ENCODE peak calls at places on chromosomes 1 and 21, in seven cellular contexts. U, E, A, I, L, T and P are unnamed samples.

GRCh38 chr1:244450597-244451538 is 841 bp downstream of the ADSS2 start:
- DNase-seq in U (peak; percentile 68), E (peak; percentile 62), A (no peak), I (no peak), L (no peak), T (peak; percentile 36), P (no peak)

GRCh38 chr1:76759950-76760349 is 107.3 kb upstream of the ST6GALNAC5 start:
- DNase-seq in U (no peak), E (peak; percentile 12), A (no peak), I (no peak), L (no peak), T (no peak), P (no peak)

GRCh38 chr1:62398377-62398776 is 38.5 kb upstream of the USP1 start:
- DNase-seq in U (no peak), E (no peak), A (no peak), I (no peak), L (no peak), T (no peak), P (no peak)

GRCh38 chr1:230878584-230878975 is 10.3 kb upstream of the C1orf198 start:
- DNase-seq in U (no peak), E (no peak), A (no peak), I (no peak), L (no peak), T (no peak), P (no peak)

GRCh38 chr21:31162079-31162699 is 123.9 kb upstream of the KRTAP19-8 start:
- DNase-seq in U (no peak), E (no peak), A (no peak), I (no peak), L (peak; percentile 28), T (no peak), P (no peak)

GRCh38 chr1:41640141-41640751 is 155.8 kb upstream of the EDN2 start:
- DNase-seq in U (no peak), E (no peak), A (no peak), I (no peak), L (no peak), T (no peak), P (no peak)

GRCh38 chr1:207034998-207035397 is 2.4 kb upstream of the C1orf116 start:
- DNase-seq in U (peak; percentile 51), E (no peak), A (no peak), I (no peak), L (no peak), T (no peak), P (no peak)

GRCh38 chr1:228379165-228379460 is 27.5 kb downstream of the TRIM11 start:
- DNase-seq in U (no peak), E (no peak), A (no peak), I (no peak), L (no peak), T (no peak), P (no peak)

GRCh38 chr1:163824006-163824405 is 502.3 kb downstream of the NUF2 start:
- DNase-seq in U (no peak), E (no peak), A (no peak), I (no peak), L (no peak), T (no peak), P (no peak)

GRCh38 chr1:25780318-25781129 is 19.5 kb upstream of the SELENON start:
- DNase-seq in U (peak; percentile 53), E (no peak), A (peak; percentile 25), I (no peak), L (no peak), T (peak; percentile 34), P (no peak)

GRCh38 chr1:32464716-32465540 is at the start of gene ZBTB8B:
- DNase-seq in U (peak; percentile 74), E (peak; percentile 99), A (peak; percentile 94), I (peak; percentile 26), L (no peak), T (peak; percentile 41), P (no peak)

GRCh38 chr1:40422630-40423263 is 27.5 kb upstream of the ZFP69B start:
- DNase-seq in U (no peak), E (no peak), A (no peak), I (no peak), L (no peak), T (no peak), P (no peak)

GRCh38 chr1:107254306-107254705 is 113.5 kb downstream of the NTNG1 start:
- DNase-seq in U (no peak), E (no peak), A (no peak), I (no peak), L (no peak), T (no peak), P (no peak)

DNA sequence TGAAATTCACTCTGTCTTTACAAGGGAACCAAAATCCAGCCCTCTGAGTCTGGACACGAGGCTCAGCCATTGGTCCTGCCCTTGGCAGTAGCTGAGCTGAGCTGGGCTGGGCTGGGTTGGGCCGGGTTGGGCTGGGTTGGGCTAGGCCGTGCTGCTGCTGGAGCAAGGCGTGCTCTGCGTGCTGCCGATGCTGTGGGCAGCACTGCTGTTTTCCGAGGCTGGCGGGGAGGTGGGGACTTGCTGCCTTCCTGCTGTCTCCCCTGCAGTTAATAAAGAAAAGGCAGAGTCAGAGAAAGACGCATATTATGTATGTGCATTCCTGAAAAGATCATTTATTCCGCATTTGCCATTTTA is 182.9 kb downstream of the CDC7 start:
- DNase-seq in U (no peak), E (no peak), A (peak; percentile 25), I (no peak), L (no peak), T (no peak), P (no peak)
- TF ChIP-seq JUND in U (no peak), E (no peak), A (no peak), I (no peak), L (no peak), T (no peak), P (no peak)

DNA sequence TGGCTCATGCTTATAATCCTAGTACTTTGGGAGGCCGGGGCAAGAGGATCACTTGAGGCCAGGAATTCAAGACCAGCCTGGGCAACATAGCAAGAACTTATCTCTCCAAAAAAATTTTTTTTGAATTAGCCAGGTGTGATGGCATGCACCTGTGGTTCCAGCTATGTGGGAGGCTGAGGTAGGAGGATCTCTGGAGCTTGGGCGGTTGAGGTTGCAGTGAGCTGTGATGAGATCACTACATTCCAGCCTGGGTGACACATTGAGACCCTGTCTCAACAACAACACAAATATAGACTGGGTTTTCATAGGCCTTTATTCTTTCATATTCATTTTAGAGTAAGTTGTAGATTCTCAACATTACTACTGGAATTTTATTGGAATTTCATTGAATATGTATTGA is 12.8 kb downstream of the MED18 start:
- DNase-seq in U (no peak), E (no peak), A (no peak), I (no peak), L (no peak), T (no peak), P (no peak)
- TF ChIP-seq JUND in U (no peak), E (no peak), A (no peak), I (peak; percentile 43), L (no peak), T (no peak), P (no peak)

GRCh38 chr1:6686294-6686693 is 15.3 kb downstream of the DNAJC11 start:
- DNase-seq in U (no peak), E (no peak), A (no peak), I (no peak), L (no peak), T (no peak), P (no peak)
- TF ChIP-seq JUND in U (no peak), E (no peak), A (no peak), I (no peak), L (no peak), T (no peak), P (no peak)

DNA sequence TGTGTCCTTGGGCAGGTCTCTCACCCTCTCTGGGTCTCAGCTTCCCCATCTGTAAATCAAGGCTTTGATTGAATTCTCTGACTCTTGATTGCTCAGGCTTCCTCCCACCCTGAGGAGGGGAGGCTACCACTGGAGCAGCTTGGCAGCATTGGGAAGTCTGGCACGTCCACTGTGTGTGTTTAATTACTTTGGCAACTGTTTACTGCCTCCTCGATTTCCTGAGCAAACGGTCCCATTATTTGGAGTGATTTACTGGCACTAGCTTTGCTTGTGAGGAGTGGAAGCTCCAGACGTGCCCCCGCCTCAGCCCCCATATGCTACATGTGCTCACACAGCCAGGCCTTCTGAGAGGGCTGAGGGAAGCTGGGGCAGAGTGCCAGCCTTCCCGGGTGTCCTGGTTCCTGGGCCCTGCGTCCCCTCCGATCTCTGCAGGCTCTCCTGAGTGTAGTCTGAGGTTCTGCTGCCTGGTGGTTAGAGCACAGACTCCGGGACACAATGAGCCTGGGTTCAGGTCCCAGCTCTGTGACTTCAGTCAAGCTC is 306.2 kb downstream of the PTPRU start:
- DNase-seq in U (no peak), E (no peak), A (no peak), I (no peak), L (no peak), T (no peak), P (no peak)
- TF ChIP-seq JUND in U (no peak), E (no peak), A (no peak), I (no peak), L (no peak), T (no peak), P (no peak)

GRCh38 chr1:214658175-214658574 is 55.2 kb downstream of the CENPF start:
- DNase-seq in U (no peak), E (no peak), A (no peak), I (no peak), L (no peak), T (no peak), P (no peak)
- TF ChIP-seq JUND in U (no peak), E (no peak), A (no peak), I (no peak), L (no peak), T (no peak), P (no peak)

GRCh38 chr1:3705341-3705950 is 46.8 kb upstream of the CCDC27 start:
- DNase-seq in U (no peak), E (no peak), A (no peak), I (no peak), L (no peak), T (no peak), P (no peak)

GRCh38 chr1:3706651-3707297 is 45.5 kb upstream of the CCDC27 start:
- DNase-seq in U (no peak), E (no peak), A (no peak), I (no peak), L (no peak), T (no peak), P (no peak)

GRCh38 chr1:3708696-3709246 is 43.5 kb upstream of the CCDC27 start:
- DNase-seq in U (no peak), E (no peak), A (no peak), I (no peak), L (no peak), T (no peak), P (peak; percentile 56)

GRCh38 chr1:3707939-3708328 is 44.3 kb upstream of the CCDC27 start:
- DNase-seq in U (no peak), E (no peak), A (no peak), I (no peak), L (no peak), T (no peak), P (no peak)

DNA sequence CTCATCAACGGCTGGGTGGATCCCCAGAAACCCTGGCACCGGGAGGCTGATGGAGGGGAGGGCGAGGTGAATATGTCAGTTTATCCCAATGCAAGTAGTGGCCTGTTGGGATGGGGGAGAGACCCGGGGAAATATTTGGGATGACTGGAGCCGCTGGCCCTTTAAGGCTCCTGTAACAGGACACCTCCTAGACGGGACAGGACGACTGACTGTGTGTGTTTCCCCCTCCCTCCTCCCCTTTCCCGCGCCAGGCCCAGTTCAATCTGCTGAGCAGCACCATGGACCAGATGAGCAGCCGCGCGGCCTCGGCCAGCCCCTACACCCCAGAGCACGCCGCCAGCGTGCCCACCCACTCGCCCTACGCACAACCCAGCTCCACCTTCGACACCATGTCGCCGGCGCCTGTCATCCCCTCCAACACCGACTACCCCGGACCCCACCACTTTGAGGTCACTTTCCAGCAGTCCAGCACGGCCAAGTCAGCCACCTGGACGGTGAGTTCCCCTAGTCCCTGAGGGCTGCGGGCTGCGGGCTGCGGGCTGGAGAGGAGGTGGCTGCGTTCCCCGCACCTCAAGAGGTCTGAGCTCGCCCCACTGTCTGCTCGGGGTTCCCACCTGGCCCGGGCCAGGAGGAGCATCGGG is 44.8 kb upstream of the CCDC27 start:
- DNase-seq in U (no peak), E (no peak), A (peak; percentile 27), I (no peak), L (no peak), T (no peak), P (peak; percentile 82)
- TF ChIP-seq JUND in U (no peak), E (no peak), A (no peak), I (no peak), L (no peak), T (no peak), P (no peak)